ENCODE peak calls at places on chromosomes 6 and 20, in ten cellular contexts. N, Q, X, M, Z, R, V, J, A and S are unnamed samples. For H3K4me1, the result is how much of the 10 kb centered on the place peaks cover.

GRCh38 chr20:50600281-50600895 is 90.2 kb downstream of the PTPN1 start:
- DNase-seq in Z (no peak), R (no peak), A (no peak), N (no peak), M (no peak), Q (no peak), X (no peak), V (no peak), J (no peak), S (no peak)

GRCh38 chr20:62287759-62288534 is 14.8 kb upstream of the ADRM1 start:
- DNase-seq in A (no peak), V (no peak), X (no peak), Z (no peak), Q (no peak), R (no peak), M (no peak), J (no peak), N (no peak), S (no peak)

GRCh38 chr6:30480536-30481156 is 8.7 kb upstream of the HLA-E start:
- DNase-seq in R (no peak), A (no peak), M (no peak), V (no peak), Q (no peak), J (no peak), N (no peak), Z (no peak), X (no peak), S (no peak)

GRCh38 chr6:422423-423061 is 31.0 kb downstream of the IRF4 start:
- DNase-seq in R (no peak), N (no peak), M (peak), Q (no peak), A (no peak), X (peak), J (no peak), Z (peak), V (no peak), S (no peak)

GRCh38 chr20:33789109-33789857 is 21.9 kb upstream of the CHMP4B start:
- DNase-seq in V (no peak), Q (no peak), Z (peak), R (no peak), J (peak), M (peak), A (peak), N (peak), X (peak), S (no peak)

GRCh38 chr20:33585413-33585812 is 76.7 kb upstream of the C20orf144 start:
- DNase-seq in Q (no peak), X (no peak), N (no peak), M (no peak), Z (no peak), R (no peak), J (no peak), V (no peak), A (no peak), S (no peak)

GRCh38 chr6:7727150-7727950 is 1.5 kb downstream of the BMP6 start:
- DNase-seq in R (no peak), N (no peak), M (no peak), J (no peak), A (no peak), Q (no peak), X (peak), V (no peak), Z (no peak), S (no peak)

GRCh38 chr6:10763006-10763405 is 15.4 kb downstream of the TMEM14B start:
- DNase-seq in R (no peak), Q (no peak), A (no peak), Z (peak), V (no peak), J (no peak), M (peak), N (no peak), X (no peak), S (no peak)

GRCh38 chr6:39029156-39030011 is 19.2 kb upstream of the GLP1R start:
- DNase-seq in Q (no peak), X (peak), R (no peak), A (peak), Z (peak), J (peak), V (no peak), N (no peak), M (peak), S (no peak)

DNA sequence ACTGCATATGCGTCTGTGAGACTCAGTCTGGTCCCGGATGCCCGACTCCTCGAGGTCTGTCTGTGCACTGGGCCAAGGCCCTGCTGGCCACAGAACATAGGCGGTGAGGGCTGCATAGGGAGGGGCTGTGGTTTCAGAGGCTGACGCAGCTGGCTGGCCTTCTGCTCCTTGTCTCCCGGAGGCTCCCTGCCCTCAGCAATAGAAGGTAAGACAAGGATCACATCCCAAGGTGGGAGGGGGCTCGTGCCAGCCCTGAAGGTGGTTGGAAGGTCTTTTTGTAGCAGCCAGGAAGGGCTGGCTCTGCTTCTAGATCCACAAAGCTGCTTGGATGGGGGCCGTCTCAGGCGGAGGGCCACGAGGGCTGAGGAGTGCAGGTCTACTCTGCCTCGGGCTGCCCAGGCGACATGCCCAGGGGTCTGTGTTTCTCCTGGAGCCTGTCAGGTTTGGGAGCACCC is 239.8 kb upstream of the SULF2 start:
- DNase-seq in J (no peak), X (no peak), R (no peak), N (no peak), Q (peak), A (no peak), M (no peak), V (no peak), Z (peak), S (no peak)
- TF ChIP-seq POLR2A in J (no peak), X (no peak), R (no peak), N (no peak), Q (no peak), A (no peak), M (no peak), V (no peak), Z (no peak), S (no peak)

GRCh38 chr6:85111481-85112001 is 338.3 kb upstream of the NT5E start:
- DNase-seq in N (no peak), M (no peak), J (no peak), A (no peak), V (no peak), Q (no peak), R (no peak), Z (no peak), X (no peak), S (no peak)
- H3K27ac ChIP-seq in N (no peak), M (no peak), J (no peak), A (no peak), V (no peak), Q (no peak), R (no peak), Z (no peak), X (no peak), S (no peak)

DNA sequence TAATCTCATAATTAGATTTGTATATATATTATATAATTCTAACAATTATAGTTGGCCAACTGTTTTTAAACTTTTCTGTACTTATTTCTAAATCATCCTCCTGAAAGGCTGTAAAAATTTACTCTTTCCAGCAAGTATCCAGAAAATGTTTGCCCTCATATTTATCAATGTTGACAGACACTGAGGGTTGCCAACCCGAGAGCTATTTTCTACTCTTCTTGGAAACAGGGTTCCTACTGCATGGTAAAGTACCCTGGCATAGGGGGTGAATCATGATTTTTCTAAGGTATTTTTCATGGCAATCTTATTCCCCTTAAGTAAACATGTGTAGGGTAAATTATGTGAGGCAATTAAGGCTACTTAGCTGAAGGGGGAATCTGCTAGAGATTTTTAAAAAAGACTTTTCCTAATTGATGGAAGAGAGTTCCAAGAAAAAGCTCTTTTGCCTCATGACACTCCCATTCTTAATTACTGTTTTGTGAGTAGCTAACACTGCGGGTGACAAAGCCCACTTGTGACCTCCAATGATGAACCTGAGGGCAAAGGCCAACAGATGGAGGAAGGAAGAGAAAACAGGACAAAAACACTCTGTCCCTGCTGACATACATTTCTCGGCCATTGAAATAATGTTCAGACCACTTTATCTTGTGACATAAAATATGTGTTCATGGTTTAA is 37.9 kb downstream of the GPX5 start:
- DNase-seq in A (no peak), Z (no peak), R (no peak), V (no peak), M (no peak), Q (no peak), N (no peak), J (no peak), X (no peak), S (no peak)
- H3K4me1 ChIP-seq in A (under half), Z (under half), R (under half), V (under half), M (under half), Q (under half), N (under half), J (under half), X (under half), S (under half)

GRCh38 chr20:63978319-63979220 is 872 bp downstream of the SAMD10 start:
- DNase-seq in J (peak), Z (peak), X (no peak), M (peak), A (no peak), Q (peak), V (no peak), N (peak), R (no peak), S (no peak)
- TF ChIP-seq POLR2A in J (peak), Z (no peak), X (no peak), M (no peak), A (no peak), Q (no peak), V (no peak), N (no peak), R (no peak), S (peak)

GRCh38 chr6:111846061-111846460 is 27.2 kb downstream of the FYN start:
- DNase-seq in M (no peak), J (no peak), A (no peak), R (no peak), V (no peak), Q (no peak), X (no peak), N (no peak), Z (no peak), S (no peak)
- H3K27ac ChIP-seq in M (no peak), J (no peak), A (no peak), R (no peak), V (no peak), Q (peak), X (no peak), N (no peak), Z (no peak), S (no peak)